ENCODE peak calls at places on chromosomes 5 and 9, in five cellular contexts. J, D, F, E and U are unnamed samples.

GRCh38 chr9:130938652-130939404 is at the start of gene FIBCD1:
- DNase-seq in J (peak; percentile 73), D (no peak), F (peak; percentile 34), E (no peak), U (peak; percentile 63)

GRCh38 chr5:135033866-135034185 is 202 bp downstream of the PITX1 start:
- DNase-seq in E (no peak), F (no peak), J (no peak), D (no peak), U (no peak)

GRCh38 chr9:76564300-76564699 is 105.3 kb downstream of the GCNT1 start:
- DNase-seq in F (peak; percentile 47), E (no peak), D (no peak), J (no peak), U (no peak)

GRCh38 chr5:124932791-124933600 is 186.6 kb upstream of the ZNF608 start:
- DNase-seq in D (no peak), E (no peak), F (peak; percentile 47), J (no peak), U (no peak)

GRCh38 chr9:91162784-91163440 is 198.8 kb downstream of the AUH start:
- DNase-seq in J (no peak), E (peak; percentile 21), D (peak; percentile 43), F (no peak), U (no peak)

GRCh38 chr5:82595083-82595482 is 316.9 kb upstream of the RPS23 start:
- DNase-seq in J (no peak), E (no peak), F (no peak), D (no peak), U (no peak)

GRCh38 chr5:6434737-6435136 is 13.9 kb upstream of the UBE2QL1 start:
- DNase-seq in F (no peak), E (no peak), D (no peak), J (no peak), U (no peak)

GRCh38 chr5:123036391-123037103 is at the start of gene PPIC:
- DNase-seq in F (peak; percentile 71), J (peak; percentile 90), D (peak; percentile 83), E (no peak), U (peak; percentile 89)

GRCh38 chr5:57989378-57989777 is 470.5 kb downstream of the PLK2 start:
- DNase-seq in D (no peak), F (peak; percentile 56), J (peak; percentile 52), E (no peak), U (no peak)

GRCh38 chr9:33287087-33287490 is 3.2 kb upstream of the NFX1 start:
- DNase-seq in J (peak; percentile 80), D (no peak), E (no peak), F (peak; percentile 75), U (peak; percentile 58)

GRCh38 chr9:37676411-37676830 is 25.7 kb downstream of the FRMPD1 start:
- DNase-seq in J (no peak), F (no peak), D (no peak), E (no peak), U (no peak)

GRCh38 chr5:132877938-132878337 is 4.5 kb downstream of the LEAP2 start:
- DNase-seq in F (peak; percentile 82), E (no peak), D (no peak), J (no peak), U (peak; percentile 23)

GRCh38 chr5:157731272-157732129 is at the start of gene THG1L:
- DNase-seq in J (peak; percentile 98), D (peak; percentile 99), F (peak; percentile 97), E (peak; percentile 94), U (peak; percentile 98)

GRCh38 chr9:2655411-2655901 is 33.9 kb downstream of the VLDLR start:
- DNase-seq in F (peak; percentile 96), J (peak; percentile 33), D (no peak), E (no peak), U (no peak)

GRCh38 chr9:97307500-97308163 is at the start of gene CCDC180:
- DNase-seq in F (no peak), D (no peak), J (no peak), E (no peak), U (no peak)

GRCh38 chr5:30878751-30879150 is 314.7 kb upstream of the CDH6 start:
- DNase-seq in D (no peak), J (no peak), E (no peak), F (no peak), U (no peak)

GRCh38 chr9:127781821-127782220 is 3.4 kb upstream of the SH2D3C start:
- DNase-seq in D (no peak), J (no peak), E (no peak), F (no peak), U (no peak)

GRCh38 chr5:137619191-137619870 is 116.6 kb downstream of the KLHL3 start:
- DNase-seq in J (no peak), F (peak; percentile 81), D (no peak), E (no peak), U (no peak)

GRCh38 chr9:33265211-33265885 is 499 bp downstream of the CHMP5 start:
- DNase-seq in D (no peak), J (no peak), F (no peak), E (no peak), U (no peak)

GRCh38 chr9:114155263-114155966 is at the start of gene COL27A1:
- DNase-seq in F (peak; percentile 70), D (peak; percentile 92), J (peak; percentile 76), E (no peak), U (peak; percentile 90)

GRCh38 chr5:163347671-163348070 is 89.7 kb upstream of the CCNG1 start:
- DNase-seq in J (peak; percentile 70), D (peak; percentile 66), E (peak; percentile 21), F (peak; percentile 55), U (peak; percentile 50)

GRCh38 chr5:78659714-78660113 is 11.1 kb upstream of the LHFPL2 start:
- DNase-seq in F (peak; percentile 91), E (no peak), D (no peak), J (peak; percentile 54), U (no peak)

GRCh38 chr5:147276497-147276896 is 41.7 kb downstream of the STK32A start:
- DNase-seq in E (no peak), D (no peak), F (no peak), J (no peak), U (no peak)

GRCh38 chr5:135312255-135312935 is 86.6 kb downstream of the MACROH2A1 start:
- DNase-seq in F (peak; percentile 61), J (no peak), E (no peak), D (no peak), U (no peak)

GRCh38 chr5:600551-601541 is 11.3 kb upstream of the CEP72 start:
- DNase-seq in E (no peak), F (no peak), J (no peak), D (no peak), U (no peak)

GRCh38 chr5:160116991-160117390 is 2.3 kb downstream of the PWWP2A start:
- DNase-seq in J (no peak), E (no peak), D (no peak), F (no peak), U (no peak)

GRCh38 chr9:85248514-85249312 is 493.0 kb downstream of the AGTPBP1 start:
- DNase-seq in F (no peak), J (peak; percentile 10), E (no peak), D (no peak), U (no peak)
- TF ChIP-seq BHLHE40 in F (no peak), J (no peak), E (no peak), D (no peak), U (no peak)

GRCh38 chr5:102682102-102682647 is 72.9 kb upstream of the PAM start:
- DNase-seq in E (no peak), D (no peak), J (no peak), F (no peak), U (no peak)

GRCh38 chr5:102678267-102679058 is 76.6 kb upstream of the PAM start:
- DNase-seq in E (no peak), J (no peak), D (no peak), F (peak; percentile 60), U (no peak)

DNA sequence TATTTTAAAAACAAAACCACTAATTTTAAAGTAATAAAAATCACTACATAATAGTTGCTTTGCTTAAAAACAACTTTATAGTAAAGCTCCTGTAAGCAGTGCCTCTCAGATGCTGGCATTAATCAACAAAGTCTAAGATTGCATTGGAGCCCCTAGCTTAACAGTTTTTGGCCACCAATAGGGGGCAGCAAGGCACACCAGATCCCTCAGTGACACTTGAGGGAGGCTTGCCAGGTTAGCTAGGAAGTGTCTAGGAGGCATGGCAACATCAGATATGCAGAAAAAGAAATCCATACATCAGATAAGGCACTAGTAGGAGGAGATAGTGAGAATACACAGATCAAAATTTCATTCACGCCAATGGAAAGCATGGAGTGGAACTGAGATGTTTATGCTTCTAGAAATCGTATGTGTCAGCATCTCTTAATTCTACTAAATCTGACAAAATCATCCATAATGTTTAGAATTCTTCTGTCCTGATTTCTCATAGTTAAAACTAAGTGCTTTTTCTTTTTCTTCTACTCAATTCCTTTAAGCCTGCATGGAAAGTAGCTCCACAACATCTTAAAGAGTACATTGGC is 73.6 kb upstream of the PAM start:
- DNase-seq in F (peak; percentile 73), J (peak; percentile 61), E (peak; percentile 3), D (peak; percentile 17), U (peak; percentile 69)
- TF ChIP-seq BHLHE40 in F (no peak), J (no peak), E (no peak), D (no peak), U (no peak)

DNA sequence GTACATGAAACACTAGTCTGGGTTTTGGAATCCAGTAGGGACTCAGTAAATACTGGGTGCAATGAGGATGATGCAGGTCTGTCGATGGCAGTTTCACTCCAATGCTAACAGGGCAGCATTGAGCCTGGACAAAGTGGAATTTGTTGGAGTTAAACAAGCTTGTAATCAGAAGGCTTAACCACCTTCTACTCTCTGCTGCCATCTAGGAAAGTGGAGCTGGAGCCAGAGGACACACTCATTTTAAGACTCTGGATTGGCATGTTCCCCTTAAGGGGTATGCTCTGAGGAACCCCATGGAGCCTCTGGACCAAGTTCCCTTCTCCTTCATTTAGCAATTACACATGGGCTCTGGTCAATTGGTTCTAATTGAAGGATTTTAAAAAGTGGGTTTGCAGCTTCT is 331.0 kb upstream of the ADAMTSL1 start:
- DNase-seq in D (no peak), J (no peak), F (no peak), E (no peak), U (peak; percentile 28)
- TF ChIP-seq BHLHE40 in D (no peak), J (no peak), F (no peak), E (no peak), U (no peak)

GRCh38 chr5:41003670-41004376 is 67.3 kb downstream of the MROH2B start:
- DNase-seq in D (no peak), E (no peak), F (no peak), J (no peak), U (no peak)

GRCh38 chr5:41004931-41005330 is 66.2 kb downstream of the MROH2B start:
- DNase-seq in F (no peak), D (no peak), J (no peak), E (no peak), U (no peak)

GRCh38 chr5:41010572-41010971 is 60.6 kb downstream of the MROH2B start:
- DNase-seq in F (no peak), E (no peak), D (no peak), J (no peak), U (no peak)

GRCh38 chr5:41012318-41012717 is 58.8 kb downstream of the MROH2B start:
- DNase-seq in D (no peak), F (no peak), J (no peak), E (no peak), U (no peak)

DNA sequence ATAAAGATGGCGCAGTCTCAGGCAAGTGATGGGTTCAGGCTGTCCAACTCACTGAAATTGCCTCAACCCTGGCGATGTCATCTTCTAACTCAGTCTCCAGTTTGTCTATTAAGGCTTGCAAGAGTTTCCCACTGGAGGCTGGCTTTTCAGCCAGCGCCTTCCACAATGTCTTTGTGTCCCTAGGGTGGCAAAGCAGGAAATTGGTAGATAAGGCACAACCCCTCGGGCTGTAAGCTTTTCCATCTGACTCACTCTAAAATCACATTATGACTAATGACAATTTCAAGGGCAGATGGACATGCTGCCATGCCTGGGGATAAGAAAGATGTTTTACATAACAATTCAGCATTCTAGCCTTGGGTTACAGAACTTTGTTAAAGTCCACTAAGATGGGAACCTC is 61.9 kb downstream of the MROH2B start:
- DNase-seq in F (peak; percentile 32), E (no peak), J (peak; percentile 16), D (no peak), U (no peak)
- TF ChIP-seq BHLHE40 in F (no peak), E (no peak), J (no peak), D (no peak), U (no peak)